ENCODE peak calls at places on chromosome 11, in five cellular contexts. V is choroid plexus epithelial cell, P is AG10803, H is lower leg skin, Q is AG04449. U is an unnamed sample.

GRCh38 chr11:33687733-33688479 is 12.7 kb downstream of the C11orf91 start:
- DNase-seq in V (peak), P (peak), H (no peak), Q (no peak), U (no peak)

GRCh38 chr11:19873730-19874129 is 161.1 kb downstream of the NAV2 start:
- DNase-seq in V (no peak), P (no peak), H (no peak), Q (no peak), U (no peak)

GRCh38 chr11:36265793-36266628 is 23.2 kb downstream of the COMMD9 start:
- DNase-seq in V (peak), P (peak), H (no peak), Q (no peak), U (no peak)

GRCh38 chr11:128302425-128303186 is 284.8 kb downstream of the ETS1 start:
- DNase-seq in V (no peak), P (no peak), H (no peak), Q (no peak), U (no peak)

GRCh38 chr11:104522650-104523049 is 358.7 kb upstream of the PDGFD start:
- DNase-seq in V (peak), P (peak), H (no peak), Q (no peak), U (no peak)

GRCh38 chr11:6843670-6844069 is 1.8 kb upstream of the OR10A5 start:
- DNase-seq in V (no peak), P (no peak), H (no peak), Q (no peak), U (no peak)

GRCh38 chr11:5151713-5152153 is 2.8 kb downstream of the OR52A1 start:
- DNase-seq in V (no peak), P (no peak), H (no peak), Q (no peak), U (no peak)

GRCh38 chr11:11171854-11172253 is 181.2 kb downstream of the CSNK2A3 start:
- DNase-seq in V (no peak), P (no peak), H (no peak), Q (no peak), U (no peak)

GRCh38 chr11:128323381-128323780 is 264.0 kb downstream of the ETS1 start:
- DNase-seq in V (peak), P (peak), H (no peak), Q (no peak), U (no peak)

GRCh38 chr11:44804449-44805151 is 77.8 kb downstream of the TSPAN18 start:
- DNase-seq in V (no peak), P (peak), H (no peak), Q (no peak), U (peak)
- H3K4me3 ChIP-seq in V (no peak), P (no peak), H (no peak), Q (no peak), U (no peak)

GRCh38 chr11:87215236-87215635 is 177.5 kb downstream of the TMEM135 start:
- DNase-seq in V (no peak), P (no peak), H (no peak), Q (no peak), U (no peak)
- TF ChIP-seq CTCF in V (no peak), P (no peak), H (no peak), Q (no peak), U (no peak)

GRCh38 chr11:109422755-109423113 is 744 bp downstream of the C11orf87 start:
- DNase-seq in V (peak), P (peak), H (no peak), Q (no peak), U (no peak)
- H3K4me3 ChIP-seq in V (peak), P (peak), H (no peak), Q (peak), U (no peak)

GRCh38 chr11:129694966-129695365 is 120.7 kb upstream of the TMEM45B start:
- DNase-seq in V (no peak), P (no peak), H (peak), Q (no peak), U (no peak)

GRCh38 chr11:129691154-129691553 is 124.5 kb upstream of the TMEM45B start:
- DNase-seq in V (no peak), P (no peak), H (no peak), Q (no peak), U (no peak)

GRCh38 chr11:129696309-129696989 is 119.2 kb upstream of the TMEM45B start:
- DNase-seq in V (no peak), P (no peak), H (peak), Q (no peak), U (no peak)

GRCh38 chr11:129695543-129696308 is 119.9 kb upstream of the TMEM45B start:
- DNase-seq in V (peak), P (peak), H (peak), Q (no peak), U (no peak)

GRCh38 chr11:129694538-129694937 is 121.1 kb upstream of the TMEM45B start:
- DNase-seq in V (no peak), P (no peak), H (no peak), Q (no peak), U (no peak)
- TF ChIP-seq CTCF in V (no peak), P (no peak), H (no peak), Q (no peak), U (peak)

DNA sequence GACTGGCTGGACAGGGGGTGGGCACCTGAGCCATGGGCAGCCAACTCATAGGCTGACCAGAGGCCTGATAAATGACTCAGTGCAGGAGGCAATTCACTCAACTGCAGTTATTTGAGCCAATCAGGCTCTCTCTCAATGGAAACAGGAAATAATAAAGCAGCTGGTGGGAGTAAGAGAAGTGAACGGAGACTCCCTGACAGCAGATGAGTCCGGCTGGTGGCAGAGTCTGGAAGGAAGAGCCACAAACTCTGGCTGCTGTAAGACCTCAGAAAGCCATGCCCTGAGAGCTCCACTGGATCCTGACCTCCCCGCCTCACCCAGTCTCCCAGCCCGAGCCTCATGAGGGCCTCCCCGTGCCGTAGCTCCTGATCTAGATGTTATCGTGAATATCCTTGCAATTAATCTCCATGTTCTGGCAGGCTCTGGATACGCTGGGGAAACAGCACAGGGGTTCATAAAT is 69.8 kb downstream of the TRIM29 start:
- DNase-seq in V (peak), P (peak), H (peak), Q (peak), U (peak)
- H3K4me3 ChIP-seq in V (peak), P (no peak), H (no peak), Q (no peak), U (no peak)

DNA sequence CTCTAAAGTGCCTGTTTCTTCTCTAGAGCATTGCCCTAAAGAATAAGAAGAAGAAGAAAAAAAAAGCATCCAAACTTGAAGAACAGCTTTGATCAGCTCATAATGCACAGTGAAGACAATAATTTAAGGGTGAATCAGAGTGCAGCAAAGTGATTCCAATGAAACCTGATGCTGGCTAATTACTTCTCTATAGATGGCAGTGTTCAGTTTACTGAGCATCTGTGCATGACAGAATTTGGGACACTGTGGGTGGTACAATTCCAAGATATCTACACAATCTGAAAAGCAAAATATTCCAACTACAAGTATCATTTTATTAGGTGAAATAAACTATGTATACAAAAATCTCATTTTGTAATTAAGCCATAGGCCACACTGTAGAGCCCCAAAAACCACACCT is 450.5 kb upstream of the CCDC90B start:
- DNase-seq in V (no peak), P (no peak), H (no peak), Q (no peak), U (no peak)
- TF ChIP-seq CTCF in V (no peak), P (no peak), H (no peak), Q (no peak), U (peak)

GRCh38 chr11:111909378-111909777 is 2.2 kb downstream of the CRYAB start:
- DNase-seq in V (no peak), P (no peak), H (no peak), Q (no peak), U (no peak)
- H3K4me3 ChIP-seq in V (no peak), P (peak), H (no peak), Q (no peak), U (no peak)

DNA sequence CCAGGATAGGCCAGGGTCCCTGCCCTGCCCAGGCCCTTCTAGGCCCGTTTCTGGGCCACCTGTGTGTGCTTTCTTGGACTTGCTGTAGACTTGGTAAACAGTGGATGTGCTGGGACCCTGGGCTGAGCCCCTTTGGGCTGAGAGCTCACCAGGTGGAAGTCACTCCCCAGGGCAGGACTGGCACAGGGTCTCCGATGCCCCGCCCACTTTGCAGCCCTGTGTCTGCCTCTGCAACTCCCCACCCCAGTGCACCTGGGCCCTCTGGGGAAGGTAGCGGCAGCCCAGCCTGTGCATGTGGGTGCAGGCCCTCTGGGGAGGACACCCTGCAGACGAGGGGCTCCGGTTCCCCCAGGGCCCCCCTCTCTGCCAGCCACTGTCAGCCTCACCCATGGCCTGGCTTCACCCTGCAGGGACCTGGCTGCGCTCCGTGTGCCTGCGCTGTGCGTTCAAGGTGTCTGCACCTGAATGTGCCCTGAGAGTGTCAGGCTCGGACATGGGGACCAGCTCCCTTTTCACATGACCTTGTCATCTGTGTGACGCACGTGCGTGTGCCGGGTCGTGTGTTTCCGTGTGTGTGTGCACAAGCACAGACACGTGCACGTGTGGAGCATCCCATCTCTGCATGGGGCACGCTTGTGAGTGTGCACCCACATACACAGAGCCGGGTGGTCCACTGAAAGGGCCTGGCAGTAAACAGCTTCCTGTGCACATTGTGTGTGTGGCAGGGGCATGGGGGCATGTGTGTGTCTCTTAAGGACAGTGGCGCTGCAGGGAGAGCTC is 118.5 kb downstream of the KCNQ1OT1 start:
- DNase-seq in V (no peak), P (no peak), H (peak), Q (no peak), U (no peak)
- TF ChIP-seq CTCF in V (no peak), P (no peak), H (no peak), Q (no peak), U (no peak)